ENCODE peak calls at places on chromosome 3, in six cellular contexts. C is H1, F is K562, H is HepG2, J is HCT116, V is GM12878. Y is an unnamed sample.

GRCh38 chr3:141105828-141106628 is 54.9 kb downstream of the SPSB4 start:
- DNase-seq in C (peak), V (peak), J (peak), F (peak), H (peak), Y (peak)

GRCh38 chr3:111859974-111860859 is 1.2 kb downstream of the PHLDB2 start:
- DNase-seq in V (peak), C (peak), H (peak), F (peak), J (peak), Y (peak)

GRCh38 chr3:124962403-124962940 is 27.9 kb upstream of the MUC13 start:
- DNase-seq in H (no peak), V (no peak), F (no peak), C (no peak), J (no peak), Y (no peak)

GRCh38 chr3:129228891-129229585 is 20.4 kb upstream of the COPG1 start:
- DNase-seq in V (no peak), J (no peak), F (peak), H (peak), C (peak), Y (no peak)

GRCh38 chr3:149968216-149968615 is 2.5 kb downstream of the PFN2 start:
- DNase-seq in C (no peak), F (no peak), H (no peak), V (no peak), J (no peak), Y (no peak)

GRCh38 chr3:169403855-169404254 is 259.7 kb downstream of the MECOM start:
- DNase-seq in C (no peak), H (no peak), J (no peak), V (no peak), F (no peak), Y (no peak)

GRCh38 chr3:98901032-98901464 is 447 bp downstream of the DCBLD2 start:
- DNase-seq in V (no peak), C (peak), H (peak), J (no peak), F (peak), Y (peak)

GRCh38 chr3:38281895-38282686 is at the start of gene SLC22A14:
- DNase-seq in C (peak), V (no peak), J (no peak), F (peak), H (peak), Y (no peak)

GRCh38 chr3:170355738-170356595 is 1.5 kb upstream of the SKIL start:
- DNase-seq in J (no peak), V (peak), H (no peak), F (peak), C (no peak), Y (peak)

GRCh38 chr3:144756704-144757440 is 785.2 kb downstream of the DIPK2A start:
- DNase-seq in C (no peak), H (no peak), F (no peak), V (no peak), J (no peak), Y (no peak)

GRCh38 chr3:42025388-42026138 is 63.7 kb upstream of the ULK4 start:
- DNase-seq in H (no peak), F (peak), C (peak), J (peak), V (no peak), Y (peak)

GRCh38 chr3:76212679-76213078 is 427.3 kb upstream of the ZNF717 start:
- DNase-seq in F (no peak), V (no peak), J (no peak), C (no peak), H (no peak), Y (no peak)

GRCh38 chr3:13782501-13782900 is 97.4 kb downstream of the WNT7A start:
- DNase-seq in J (no peak), F (no peak), C (no peak), H (no peak), V (no peak), Y (no peak)
- TF ChIP-seq JUND in J (no peak), F (no peak), C (no peak), H (no peak), V (no peak), Y (no peak)

DNA sequence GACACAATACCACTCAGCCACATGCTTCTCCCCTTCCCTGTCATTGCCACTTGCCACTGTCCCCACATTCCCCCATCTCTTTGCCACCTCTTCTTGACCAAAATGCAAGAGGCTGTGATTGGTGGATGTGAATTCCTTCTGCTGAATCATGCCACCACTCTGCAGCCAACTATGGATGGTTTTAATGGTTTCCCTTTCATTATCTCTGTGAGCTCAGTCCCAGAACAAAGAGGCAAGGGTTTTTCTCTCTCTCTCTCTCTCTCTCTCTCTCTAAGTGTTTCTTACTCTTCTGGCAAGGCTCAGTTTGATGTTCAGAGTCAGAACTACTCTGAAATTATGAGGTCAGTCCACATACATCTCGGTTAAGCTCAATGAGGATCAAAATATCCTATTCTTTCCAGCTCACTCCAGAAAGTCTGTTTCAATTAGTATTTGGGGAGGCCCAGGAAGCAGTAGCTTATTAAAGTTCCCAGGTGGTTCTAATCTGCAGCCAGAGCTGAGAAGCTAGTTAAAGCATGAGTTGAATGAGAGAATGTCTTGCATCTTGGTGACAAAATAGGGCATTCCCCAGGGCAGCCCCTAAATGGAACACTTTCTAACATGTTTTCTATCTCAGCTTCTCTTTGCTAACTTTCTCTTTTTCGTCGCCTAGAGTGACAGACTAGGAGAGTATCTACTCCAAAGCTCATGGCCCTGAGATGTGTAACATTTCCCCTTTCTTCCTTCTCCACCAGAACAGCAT is 8.5 kb upstream of the ILDR1 start:
- DNase-seq in C (no peak), V (peak), F (no peak), H (no peak), J (no peak), Y (no peak)
- TF ChIP-seq JUND in C (no peak), V (no peak), F (no peak), H (no peak), J (no peak), Y (no peak)

GRCh38 chr3:161420746-161421145 is 49.4 kb upstream of the SPTSSB start:
- DNase-seq in V (no peak), J (no peak), C (no peak), H (peak), F (no peak), Y (peak)
- TF ChIP-seq JUND in V (no peak), J (no peak), C (peak), H (no peak), F (no peak), Y (peak)

DNA sequence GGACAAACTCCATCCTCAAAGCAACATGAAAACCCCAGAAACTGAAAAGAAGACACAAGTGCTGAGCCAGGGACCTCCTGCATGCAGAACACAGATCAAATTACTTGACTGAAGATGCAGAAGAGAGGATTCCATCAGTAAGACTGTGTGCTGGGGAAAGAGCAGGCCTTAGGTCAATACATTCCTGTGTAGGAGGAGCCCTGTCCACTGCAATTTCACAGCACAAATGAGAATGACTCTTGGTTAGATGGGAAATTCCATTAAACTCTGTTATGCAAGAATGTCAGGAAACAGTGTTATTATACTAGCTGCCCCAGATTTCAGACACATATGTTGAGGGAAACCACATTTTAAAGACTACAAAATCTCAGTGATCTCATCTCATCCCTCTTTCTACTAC is 48.2 kb upstream of the FSTL1 start:
- DNase-seq in V (no peak), F (no peak), J (no peak), C (no peak), H (no peak), Y (no peak)
- TF ChIP-seq JUND in V (no peak), F (no peak), J (no peak), C (no peak), H (no peak), Y (no peak)

GRCh38 chr3:188111002-188111584 is 42.9 kb upstream of the LPP start:
- DNase-seq in F (no peak), J (no peak), H (peak), C (no peak), V (no peak), Y (no peak)
- TF ChIP-seq JUND in F (no peak), J (no peak), H (no peak), C (no peak), V (no peak), Y (no peak)

DNA sequence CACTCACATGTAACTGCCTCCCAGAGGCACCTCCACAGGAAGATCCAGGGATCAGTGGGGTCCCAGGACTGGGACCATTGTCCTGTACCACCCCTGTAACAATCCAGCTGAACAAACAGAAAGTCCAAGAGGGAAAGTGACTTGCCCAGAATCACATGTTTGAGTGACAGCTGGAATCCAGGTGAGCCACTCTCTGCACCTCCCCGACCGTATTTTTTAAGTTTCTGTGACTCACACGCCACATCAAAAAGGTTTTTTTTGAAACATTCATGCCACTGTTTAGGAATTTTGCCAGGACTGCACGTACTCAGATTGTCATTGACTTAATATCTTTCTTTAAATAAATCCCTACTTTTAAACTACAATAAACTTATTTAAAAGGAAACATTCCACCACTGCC is 9.8 kb upstream of the SLC6A1 start:
- DNase-seq in F (no peak), C (no peak), H (no peak), V (no peak), J (peak), Y (no peak)
- TF ChIP-seq JUND in F (no peak), C (no peak), H (no peak), V (no peak), J (peak), Y (no peak)

DNA sequence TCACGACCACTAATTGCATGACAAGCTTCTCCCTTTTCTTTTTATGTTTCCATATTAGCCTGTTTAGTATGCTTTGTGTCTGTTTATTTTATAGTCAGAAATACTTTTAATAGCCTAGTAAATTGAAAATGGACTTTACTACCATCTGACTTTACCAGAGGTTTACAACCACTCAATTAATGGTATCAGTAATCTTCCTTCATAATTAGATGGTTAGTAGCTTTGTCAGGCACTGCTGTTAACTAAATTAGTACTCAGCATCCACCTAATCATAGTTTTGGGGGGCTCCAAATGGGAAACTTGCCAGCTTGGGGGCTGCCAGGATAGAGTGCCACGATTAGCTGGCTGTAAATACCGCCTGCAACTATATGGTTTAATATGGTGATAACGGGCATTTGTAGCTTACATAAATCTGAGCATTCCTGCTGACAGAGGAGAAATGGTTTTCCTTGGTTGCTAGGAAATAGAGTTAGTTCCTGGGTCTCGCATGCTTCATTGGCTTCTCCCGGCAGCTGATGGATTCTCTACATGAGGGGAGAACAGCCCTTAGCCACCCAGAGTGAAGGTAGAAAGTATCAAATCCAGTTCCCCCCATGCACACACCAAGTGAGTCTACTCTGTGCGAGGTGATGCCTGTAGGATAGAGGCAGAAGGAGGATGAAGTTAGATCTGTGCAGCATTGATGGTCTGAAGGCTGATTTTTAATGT is 326.5 kb upstream of the PROK2 start:
- DNase-seq in C (no peak), J (no peak), F (no peak), H (no peak), V (no peak), Y (no peak)
- TF ChIP-seq JUND in C (no peak), J (no peak), F (no peak), H (no peak), V (no peak), Y (no peak)

GRCh38 chr3:12516873-12517272 is 28.4 kb downstream of the MKRN2OS start:
- DNase-seq in J (no peak), C (no peak), H (no peak), F (no peak), V (no peak), Y (no peak)
- TF ChIP-seq JUND in J (no peak), C (no peak), H (no peak), F (no peak), V (no peak), Y (no peak)

Y was measured in T47D.